ENCODE peak calls at places on chromosomes 16 and 17, in seven cellular contexts. F is OCI-LY7, N is fibroblast of lung, V is ovary, T is AG09309, H is DND-41, C is HCT116. K is an unnamed sample.
A peak's percentile ranks its signal among the peaks of the same experiment; 100 is the strongest.

GRCh38 chr17:32516940-32517711 is 30.3 kb downstream of the CDK5R1 start:
- DNase-seq in F (no peak), N (no peak), V (no peak), T (no peak), H (no peak), C (no peak), K (peak; percentile 65)

GRCh38 chr16:21184834-21185233 is 26.4 kb downstream of the LDAF1 start:
- DNase-seq in F (no peak), N (no peak), V (no peak), T (no peak), H (no peak), C (no peak), K (no peak)

GRCh38 chr17:2897605-2898004 is 101.4 kb downstream of the RAP1GAP2 start:
- DNase-seq in F (no peak), N (no peak), V (no peak), T (no peak), H (no peak), C (no peak), K (no peak)

GRCh38 chr16:974606-975312 is 4.0 kb upstream of the LMF1 start:
- DNase-seq in F (peak; percentile 45), N (no peak), V (no peak), T (no peak), H (no peak), C (no peak), K (no peak)

GRCh38 chr17:41806685-41807445 is 4.9 kb downstream of the P3H4 start:
- DNase-seq in F (no peak), N (no peak), V (no peak), T (no peak), H (no peak), C (no peak), K (no peak)

GRCh38 chr17:72726936-72727335 is 365.6 kb downstream of the SLC39A11 start:
- DNase-seq in F (peak; percentile 93), N (peak; percentile 27), V (no peak), T (no peak), H (peak; percentile 73), C (no peak), K (peak; percentile 58)

GRCh38 chr16:87667946-87668345 is 65.6 kb downstream of the JPH3 start:
- DNase-seq in F (no peak), N (no peak), V (no peak), T (no peak), H (no peak), C (no peak), K (no peak)

GRCh38 chr17:79902146-79902791 is 63.0 kb upstream of the CBX4 start:
- DNase-seq in F (no peak), N (no peak), V (no peak), T (no peak), H (no peak), C (no peak), K (no peak)

GRCh38 chr16:85894266-85894665 is 4.7 kb upstream of the IRF8 start:
- DNase-seq in F (peak; percentile 71), N (no peak), V (no peak), T (no peak), H (no peak), C (peak; percentile 38), K (no peak)

GRCh38 chr17:74768069-74768762 is 7.9 kb downstream of the NAT9 start:
- DNase-seq in F (no peak), N (peak; percentile 71), V (no peak), T (no peak), H (no peak), C (no peak), K (no peak)

GRCh38 chr17:64209983-64210382 is 53.1 kb downstream of the TEX2 start:
- DNase-seq in F (no peak), N (peak; percentile 59), V (no peak), T (no peak), H (no peak), C (no peak), K (no peak)

GRCh38 chr17:44924107-44924544 is 8.8 kb upstream of the GFAP start:
- DNase-seq in F (no peak), N (no peak), V (no peak), T (no peak), H (no peak), C (no peak), K (no peak)

GRCh38 chr16:87042551-87043272 is 274.5 kb downstream of the C16orf95 start:
- DNase-seq in F (no peak), N (no peak), V (no peak), T (no peak), H (no peak), C (no peak), K (no peak)

GRCh38 chr16:28989363-28989762 is 4.5 kb downstream of the LAT start:
- DNase-seq in F (no peak), N (no peak), V (no peak), T (no peak), H (no peak), C (no peak), K (no peak)
- H3K4me3 ChIP-seq in F (no peak overlapping the region), N (no peak overlapping the region), V (no peak overlapping the region), T (no peak overlapping the region), H (no peak overlapping the region), C (no peak overlapping the region), K (no peak overlapping the region)

GRCh38 chr16:58345574-58346354 is 46.5 kb upstream of the GINS3 start:
- DNase-seq in F (peak; percentile 46), N (no peak), V (no peak), T (no peak), H (no peak), C (no peak), K (no peak)
- TF ChIP-seq CTCF in F (peak; percentile 88), N (no peak), V (no peak), T (peak; percentile 2), H (peak; percentile 43), C (peak; percentile 52), K (peak; percentile 23)

GRCh38 chr17:81365148-81365600 is 30.1 kb upstream of the BAHCC1 start:
- DNase-seq in F (no peak), N (peak; percentile 77), V (no peak), T (no peak), H (no peak), C (peak; percentile 72), K (no peak)

GRCh38 chr17:81364278-81365147 is 30.7 kb upstream of the BAHCC1 start:
- DNase-seq in F (no peak), N (no peak), V (no peak), T (no peak), H (no peak), C (no peak), K (no peak)

GRCh38 chr17:81367171-81367570 is 28.1 kb upstream of the BAHCC1 start:
- DNase-seq in F (no peak), N (no peak), V (no peak), T (no peak), H (no peak), C (no peak), K (no peak)

GRCh38 chr17:81366648-81367047 is 28.6 kb upstream of the BAHCC1 start:
- DNase-seq in F (no peak), N (no peak), V (no peak), T (no peak), H (no peak), C (no peak), K (no peak)

GRCh38 chr17:81365601-81366585 is 29.4 kb upstream of the BAHCC1 start:
- DNase-seq in F (peak; percentile 46), N (peak; percentile 94), V (no peak), T (no peak), H (peak; percentile 32), C (peak; percentile 89), K (no peak)
- H3K4me3 ChIP-seq in F (no peak overlapping the region), N (no peak overlapping the region), V (peak overlapping the region; percentile 12), T (no peak overlapping the region), H (no peak overlapping the region), C (peak overlapping the region; percentile 61), K (no peak overlapping the region)

GRCh38 chr17:68763551-68763950 is 162.4 kb upstream of the FAM20A start:
- DNase-seq in F (no peak), N (peak; percentile 50), V (no peak), T (no peak), H (no peak), C (no peak), K (no peak)
- TF ChIP-seq CTCF in F (no peak), N (no peak), V (no peak), T (no peak), H (no peak), C (no peak), K (no peak)